ENCODE peak calls at places on chromosome 19, in eight cellular contexts. I is ascending aorta, W is gastrocnemius medialis, F is astrocyte of the spinal cord, C is cardiac fibroblast, G is neural crest cell, Z is GM12878, U is body of pancreas. L is an unnamed sample.

GRCh38 chr19:39539165-39539518 is 819 bp downstream of the EID2 start:
- DNase-seq in I (no peak), W (no peak), F (peak), C (peak), G (no peak), Z (no peak), U (no peak), L (no peak)

GRCh38 chr19:28042516-28042915 is 1170.4 kb downstream of the UQCRFS1 start:
- DNase-seq in I (no peak), W (no peak), F (no peak), C (no peak), G (no peak), Z (no peak), U (no peak), L (no peak)

GRCh38 chr19:3042545-3043267 is 13.6 kb upstream of the TLE2 start:
- DNase-seq in I (no peak), W (no peak), F (no peak), C (no peak), G (no peak), Z (no peak), U (no peak), L (no peak)

GRCh38 chr19:9953802-9954542 is 17.7 kb upstream of the OLFM2 start:
- DNase-seq in I (no peak), W (no peak), F (no peak), C (no peak), G (no peak), Z (no peak), U (no peak), L (no peak)

GRCh38 chr19:34096020-34096915 is 76.0 kb upstream of the LSM14A start:
- DNase-seq in I (no peak), W (no peak), F (peak), C (peak), G (no peak), Z (no peak), U (no peak), L (no peak)

GRCh38 chr19:4208385-4209094 is 20.8 kb upstream of the EBI3 start:
- DNase-seq in I (no peak), W (no peak), F (peak), C (peak), G (no peak), Z (no peak), U (no peak), L (no peak)

GRCh38 chr19:5804516-5805464 is at the start of gene NRTN:
- DNase-seq in I (no peak), W (no peak), F (no peak), C (no peak), G (no peak), Z (no peak), U (peak), L (no peak)

GRCh38 chr19:41944336-41944735 is 14.8 kb downstream of the RABAC1 start:
- DNase-seq in I (no peak), W (no peak), F (no peak), C (no peak), G (no peak), Z (no peak), U (no peak), L (no peak)

GRCh38 chr19:12935071-12935470 is 1.6 kb upstream of the FARSA start:
- DNase-seq in I (no peak), W (no peak), F (no peak), C (no peak), G (no peak), Z (no peak), U (no peak), L (no peak)

GRCh38 chr19:43804443-43804842 is 2.2 kb upstream of the LYPD5 start:
- DNase-seq in I (no peak), W (no peak), F (no peak), C (no peak), G (no peak), Z (no peak), U (no peak), L (no peak)

GRCh38 chr19:11377237-11377636 is 2.8 kb downstream of the SWSAP1 start:
- DNase-seq in I (no peak), W (no peak), F (peak), C (peak), G (no peak), Z (no peak), U (peak), L (no peak)

GRCh38 chr19:11234486-11235075 is 4.8 kb upstream of the ANGPTL8 start:
- DNase-seq in I (no peak), W (no peak), F (no peak), C (no peak), G (no peak), Z (no peak), U (peak), L (no peak)

GRCh38 chr19:2345076-2345475 is 15.0 kb upstream of the TMPRSS9 start:
- DNase-seq in I (no peak), W (no peak), F (no peak), C (no peak), G (no peak), Z (no peak), U (no peak), L (no peak)

GRCh38 chr19:10874019-10874418 is 2.7 kb downstream of the CARM1 start:
- DNase-seq in I (no peak), W (no peak), F (no peak), C (no peak), G (no peak), Z (no peak), U (no peak), L (no peak)

GRCh38 chr19:4575267-4575793 is 15.8 kb upstream of the SEMA6B start:
- DNase-seq in I (no peak), W (peak), F (peak), C (peak), G (peak), Z (no peak), U (peak), L (no peak)

GRCh38 chr19:39154626-39155100 is 29.1 kb downstream of the PAK4 start:
- DNase-seq in I (no peak), W (no peak), F (no peak), C (no peak), G (no peak), Z (no peak), U (peak), L (no peak)

GRCh38 chr19:6639439-6639838 is 30.5 kb downstream of the TNFSF14 start:
- DNase-seq in I (no peak), W (no peak), F (no peak), C (peak), G (no peak), Z (no peak), U (no peak), L (no peak)

GRCh38 chr19:15291089-15291488 is 41.2 kb downstream of the BRD4 start:
- DNase-seq in I (no peak), W (no peak), F (peak), C (peak), G (no peak), Z (no peak), U (no peak), L (no peak)

GRCh38 chr19:42193706-42194105 is 23.8 kb downstream of the DEDD2 start:
- DNase-seq in I (no peak), W (no peak), F (no peak), C (peak), G (no peak), Z (no peak), U (no peak), L (no peak)

GRCh38 chr19:46661020-46661731 is at the start of gene DACT3:
- DNase-seq in I (peak), W (peak), F (peak), C (peak), G (peak), Z (peak), U (peak), L (peak)

GRCh38 chr19:1363599-1363998 is 20.1 kb upstream of the NDUFS7 start:
- DNase-seq in I (no peak), W (no peak), F (no peak), C (no peak), G (no peak), Z (no peak), U (no peak), L (no peak)

GRCh38 chr19:43575156-43575950 is at the start of the genes PINLYP and XRCC1:
- DNase-seq in I (peak), W (peak), F (peak), C (peak), G (peak), Z (peak), U (peak), L (peak)

GRCh38 chr19:29841559-29842367 is 30.0 kb downstream of the CCNE1 start:
- DNase-seq in I (no peak), W (no peak), F (peak), C (peak), G (no peak), Z (no peak), U (no peak), L (no peak)

GRCh38 chr19:19531951-19532805 is 3.5 kb downstream of the YJEFN3 start:
- DNase-seq in I (no peak), W (peak), F (peak), C (peak), G (peak), Z (no peak), U (peak), L (peak)

GRCh38 chr19:19529783-19530422 is 1.2 kb downstream of the YJEFN3 start:
- DNase-seq in I (no peak), W (no peak), F (no peak), C (no peak), G (no peak), Z (no peak), U (no peak), L (no peak)

GRCh38 chr19:19530889-19531288 is 2.2 kb downstream of the YJEFN3 start:
- DNase-seq in I (no peak), W (no peak), F (no peak), C (no peak), G (no peak), Z (no peak), U (no peak), L (no peak)

GRCh38 chr19:19528721-19529490 is at the start of gene YJEFN3:
- DNase-seq in I (no peak), W (no peak), F (peak), C (no peak), G (no peak), Z (no peak), U (no peak), L (no peak)

GRCh38 chr19:19530423-19530804 is 1.7 kb downstream of the YJEFN3 start:
- DNase-seq in I (no peak), W (no peak), F (no peak), C (peak), G (no peak), Z (no peak), U (no peak), L (no peak)
- TF ChIP-seq CTCF in I (no peak), W (no peak), F (no peak), C (no peak), G (no peak), Z (no peak), U (no peak), L (no peak)

DNA sequence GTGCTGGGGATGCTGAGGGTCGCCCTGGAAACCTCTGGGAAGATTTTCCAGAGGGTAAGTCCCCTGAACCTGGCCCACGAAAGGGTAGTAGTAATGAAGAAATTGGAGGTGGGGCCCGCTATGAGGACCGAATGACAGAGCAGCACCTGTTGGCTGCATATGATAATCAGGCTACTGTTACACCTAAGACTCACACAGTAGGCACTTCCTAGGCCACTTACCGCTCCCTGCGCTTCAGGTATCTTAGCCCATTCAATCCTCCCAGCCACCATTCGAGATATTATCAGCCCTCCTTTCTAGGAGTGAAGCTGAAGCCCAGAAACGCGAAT is 4.3 kb upstream of the LRFN3 start:
- DNase-seq in I (no peak), W (no peak), F (no peak), C (no peak), G (no peak), Z (no peak), U (no peak), L (no peak)
- TF ChIP-seq CTCF in I (no peak), W (no peak), F (no peak), C (no peak), G (peak), Z (no peak), U (no peak), L (no peak)

DNA sequence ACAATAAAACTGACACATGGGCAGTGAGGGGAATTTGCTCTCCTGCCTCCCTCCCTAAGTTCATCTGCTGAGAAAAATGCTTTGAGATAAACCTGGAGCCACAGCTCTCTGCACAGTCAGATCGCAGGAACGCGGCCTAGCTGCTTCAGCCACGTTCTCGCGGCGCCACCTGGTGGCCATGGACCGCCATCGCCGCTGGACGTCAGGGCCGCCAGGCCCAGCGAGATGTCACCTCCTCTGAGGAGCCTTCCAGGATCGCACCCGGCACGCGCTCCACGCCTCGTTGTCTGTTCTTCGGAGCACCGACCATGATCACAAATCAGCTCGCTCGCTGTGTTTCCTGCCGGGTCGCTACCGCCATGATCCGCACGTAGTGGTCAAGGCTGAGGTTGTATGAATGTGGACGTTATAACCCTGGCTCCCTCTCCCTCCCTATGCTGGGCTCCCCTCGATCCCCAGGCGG is 20.6 kb upstream of the USP29 start:
- DNase-seq in I (no peak), W (no peak), F (no peak), C (peak), G (peak), Z (no peak), U (peak), L (no peak)
- TF ChIP-seq CTCF in I (peak), W (peak), F (peak), C (peak), G (peak), Z (peak), U (peak), L (peak)

GRCh38 chr19:55383789-55384575 is at the start of gene TMEM238:
- DNase-seq in I (no peak), W (no peak), F (peak), C (peak), G (no peak), Z (no peak), U (peak), L (peak)
- TF ChIP-seq CTCF in I (peak), W (peak), F (no peak), C (no peak), G (peak), Z (peak), U (no peak), L (peak)

DNA sequence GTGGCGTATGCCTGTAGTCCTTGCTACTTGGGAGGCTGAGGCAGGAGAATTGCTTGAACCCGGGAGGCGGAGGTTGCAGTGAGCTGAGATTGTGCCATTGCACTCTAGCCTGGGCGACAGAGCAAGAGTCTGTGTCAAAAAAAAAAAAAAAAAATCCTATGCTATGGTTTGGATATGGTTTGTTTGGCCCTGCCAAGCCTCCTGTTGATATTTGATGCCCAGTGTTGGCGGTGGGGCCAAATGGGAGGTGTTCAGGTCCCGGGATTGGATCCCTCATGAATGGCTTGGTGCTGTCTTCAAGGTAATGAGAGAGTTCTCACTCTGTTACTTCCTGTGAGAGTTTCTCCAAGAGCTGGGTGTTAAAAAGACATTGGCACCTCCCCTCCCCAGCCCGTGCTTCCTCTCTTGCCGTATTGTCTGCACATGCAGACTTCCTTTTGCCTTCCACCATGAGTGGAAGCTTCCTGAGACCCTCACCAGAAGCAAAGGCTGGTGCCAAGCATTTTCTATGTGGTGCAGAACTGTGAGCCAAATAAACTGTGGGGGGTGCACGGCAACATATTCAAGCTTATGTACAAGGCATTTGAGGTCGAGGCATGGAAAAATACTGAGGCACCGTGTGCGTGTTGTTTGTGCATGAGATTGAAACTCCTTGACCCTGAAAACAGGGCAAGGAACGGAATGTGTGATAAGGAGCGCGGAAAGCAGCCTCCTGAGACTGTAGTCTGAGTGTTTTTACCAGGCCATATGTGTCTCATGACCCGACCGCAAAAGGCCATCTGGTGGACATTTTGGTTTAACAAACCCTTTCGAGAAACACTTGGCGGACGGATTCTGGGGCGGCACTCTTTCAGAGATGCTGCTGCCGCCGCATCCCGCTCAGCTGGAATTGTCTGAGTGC is 7.3 kb downstream of the SIGLEC9 start:
- DNase-seq in I (no peak), W (no peak), F (peak), C (peak), G (no peak), Z (no peak), U (peak), L (no peak)
- TF ChIP-seq CTCF in I (peak), W (no peak), F (no peak), C (peak), G (no peak), Z (no peak), U (no peak), L (no peak)

GRCh38 chr19:8320564-8321066 is 560 bp downstream of the NDUFA7 start:
- DNase-seq in I (no peak), W (no peak), F (no peak), C (peak), G (no peak), Z (no peak), U (no peak), L (no peak)
- TF ChIP-seq CTCF in I (no peak), W (no peak), F (no peak), C (no peak), G (no peak), Z (no peak), U (no peak), L (no peak)

GRCh38 chr19:32177686-32178085 is 167.7 kb upstream of the ZNF507 start:
- DNase-seq in I (no peak), W (no peak), F (no peak), C (no peak), G (no peak), Z (no peak), U (no peak), L (no peak)

GRCh38 chr19:32176591-32176990 is 168.8 kb upstream of the ZNF507 start:
- DNase-seq in I (no peak), W (no peak), F (no peak), C (no peak), G (no peak), Z (no peak), U (no peak), L (no peak)

GRCh38 chr19:32174386-32175113 is 170.9 kb upstream of the ZNF507 start:
- DNase-seq in I (no peak), W (no peak), F (no peak), C (no peak), G (no peak), Z (no peak), U (no peak), L (no peak)

GRCh38 chr19:32172761-32173160 is 172.6 kb upstream of the ZNF507 start:
- DNase-seq in I (no peak), W (no peak), F (no peak), C (no peak), G (no peak), Z (no peak), U (no peak), L (no peak)

DNA sequence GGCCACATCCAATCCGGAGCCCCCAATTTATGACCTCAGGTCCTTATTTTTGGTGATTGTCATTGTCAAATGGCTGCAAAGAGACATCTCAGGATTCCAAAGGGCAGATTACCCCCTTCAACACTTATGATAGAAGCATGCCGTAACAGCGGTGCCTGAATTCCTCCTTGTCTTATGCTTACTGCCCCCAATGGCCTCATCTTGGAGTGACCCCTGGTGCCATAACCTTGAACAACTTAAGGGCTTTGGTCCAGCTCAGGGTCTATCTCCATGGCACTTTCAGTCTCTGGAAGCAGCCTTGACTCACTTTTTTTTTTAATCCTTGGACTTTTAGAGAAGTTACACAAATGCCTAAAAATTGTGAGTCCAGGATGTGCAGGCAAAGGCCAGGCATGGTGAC is 171.6 kb upstream of the ZNF507 start:
- DNase-seq in I (no peak), W (no peak), F (no peak), C (no peak), G (no peak), Z (no peak), U (no peak), L (no peak)
- TF ChIP-seq CTCF in I (no peak), W (no peak), F (no peak), C (no peak), G (no peak), Z (no peak), U (no peak), L (no peak)

GRCh38 chr19:48395170-48395455 is 1.6 kb downstream of the GRIN2D start:
- DNase-seq in I (no peak), W (no peak), F (no peak), C (no peak), G (no peak), Z (no peak), U (no peak), L (no peak)

GRCh38 chr19:48394331-48395169 is 1.1 kb downstream of the GRIN2D start:
- DNase-seq in I (no peak), W (no peak), F (no peak), C (no peak), G (no peak), Z (no peak), U (no peak), L (no peak)

GRCh38 chr19:48393196-48393558 is 291 bp upstream of the GRIN2D start:
- DNase-seq in I (no peak), W (no peak), F (no peak), C (no peak), G (no peak), Z (no peak), U (no peak), L (no peak)

GRCh38 chr19:48395499-48395898 is 2.0 kb downstream of the GRIN2D start:
- DNase-seq in I (no peak), W (no peak), F (no peak), C (no peak), G (no peak), Z (no peak), U (no peak), L (no peak)

DNA sequence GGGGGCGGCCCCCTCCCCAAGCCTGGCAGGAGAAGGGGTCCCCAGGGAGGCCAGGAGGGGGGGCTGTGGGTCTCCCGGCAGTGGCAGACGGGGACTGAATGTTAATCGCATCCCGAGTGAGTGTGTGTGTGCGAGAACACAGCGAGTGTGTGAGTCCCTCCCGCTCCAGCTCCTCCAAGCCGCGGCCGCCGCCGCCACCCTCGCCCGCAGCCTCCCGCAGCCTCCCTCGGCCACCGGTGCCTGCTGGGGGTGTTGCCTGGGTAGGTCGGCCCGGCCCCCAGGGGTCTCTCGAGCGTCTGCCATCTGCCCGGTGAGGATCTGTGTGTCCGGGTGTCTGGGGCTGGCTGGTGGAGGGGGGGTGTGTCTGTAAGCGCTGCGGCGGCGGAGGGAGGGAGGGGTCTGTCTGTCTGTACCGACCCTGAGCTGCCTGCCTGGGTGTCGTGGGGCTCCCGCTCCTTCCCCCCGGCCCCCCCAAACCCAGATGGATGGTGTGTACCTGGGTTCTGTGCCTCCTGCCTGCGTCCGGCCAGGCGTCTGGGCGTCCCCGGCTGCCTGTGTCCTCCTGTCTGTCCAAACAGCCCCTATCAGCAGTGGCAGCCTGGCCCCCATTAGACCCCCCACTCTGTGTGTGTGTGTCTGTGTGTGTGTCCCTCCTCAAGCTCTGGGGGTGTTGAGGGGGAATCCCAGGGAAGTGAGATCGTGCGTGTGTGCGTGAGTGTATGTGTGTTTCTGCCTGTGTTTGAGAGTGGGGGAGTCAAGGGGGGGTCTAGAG is at the start of gene GRIN2D:
- DNase-seq in I (no peak), W (no peak), F (peak), C (peak), G (peak), Z (no peak), U (no peak), L (no peak)
- TF ChIP-seq CTCF in I (no peak), W (no peak), F (no peak), C (no peak), G (no peak), Z (no peak), U (no peak), L (no peak)

L was measured in progenitor cell of endocrine pancreas.